ENCODE peak calls at places on chromosomes 11 and 22, in eight cellular contexts. Z is aorta; A is NCI-H2227 treated with DMSO at 0.1 percent for 48 hours; P is lower leg skin; X is stimulated activated CD8-positive, alpha-beta memory T cell treated with anti-CD3 and anti-CD28 coated beads, Interleukin-15, amount 100 ng/mL, for 1 hour; D is HEK293T; Q is brain microvascular endothelial cell; C is neuronal stem cell. T is an unnamed sample.

GRCh38 chr11:64250875-64251721 is at the start of gene PLCB3:
- DNase-seq in Q (no peak), A (peak), X (no peak), D (peak), C (peak), Z (no peak), P (no peak), T (peak)

GRCh38 chr22:48811885-48812284 is 1015.8 kb downstream of the BRD1 start:
- DNase-seq in P (no peak), Z (no peak), D (no peak), Q (no peak), A (no peak), C (no peak), X (no peak), T (no peak)

GRCh38 chr22:36757608-36758220 is 18.2 kb downstream of the IFT27 start:
- DNase-seq in P (no peak), Z (peak), Q (peak), X (peak), A (peak), C (peak), D (peak), T (peak)

GRCh38 chr11:124763156-124763947 is 1.3 kb upstream of the ESAM start:
- DNase-seq in P (peak), A (peak), Q (peak), C (peak), X (peak), Z (peak), D (peak), T (peak)

GRCh38 chr11:1780700-1781592 is 17.2 kb upstream of the CTSD start:
- DNase-seq in C (no peak), P (no peak), A (no peak), Z (peak), D (no peak), X (no peak), Q (no peak), T (no peak)

GRCh38 chr11:122998727-122999370 is 17.2 kb upstream of the BSX start:
- DNase-seq in A (no peak), Z (no peak), Q (no peak), C (no peak), X (no peak), D (no peak), P (no peak), T (no peak)

GRCh38 chr11:704189-704798 is 1.7 kb upstream of the EPS8L2 start:
- DNase-seq in Q (no peak), P (no peak), C (no peak), A (no peak), X (no peak), Z (no peak), D (no peak), T (no peak)

GRCh38 chr11:2100361-2101170 is 38.6 kb downstream of the IGF2 start:
- DNase-seq in P (no peak), D (no peak), X (no peak), Z (no peak), C (no peak), A (no peak), Q (no peak), T (no peak)

GRCh38 chr11:127521413-127521812 is 520.8 kb upstream of the KIRREL3 start:
- DNase-seq in X (no peak), Q (no peak), D (no peak), C (no peak), A (no peak), Z (no peak), P (no peak), T (no peak)

GRCh38 chr11:71504526-71504925 is 22.5 kb upstream of the KRTAP5-7 start:
- DNase-seq in D (no peak), P (no peak), Z (no peak), C (peak), Q (no peak), A (peak), X (no peak), T (no peak)

GRCh38 chr11:124875943-124876817 is 10.9 kb downstream of the ROBO3 start:
- DNase-seq in D (peak), Q (peak), A (peak), C (peak), P (peak), Z (peak), X (peak), T (peak)

GRCh38 chr11:18408558-18409242 is 3.4 kb upstream of the LDHC start:
- DNase-seq in A (no peak), X (no peak), Z (no peak), P (no peak), Q (no peak), C (no peak), D (no peak), T (no peak)

GRCh38 chr11:19344661-19345518 is 104.1 kb upstream of the E2F8 start:
- DNase-seq in C (peak), D (peak), X (no peak), A (peak), P (no peak), Q (no peak), Z (peak), T (peak)

GRCh38 chr11:2575611-2576051 is 124.2 kb downstream of the KCNQ1OT1 start:
- DNase-seq in P (no peak), Z (peak), C (no peak), X (no peak), A (no peak), D (no peak), Q (no peak), T (no peak)

GRCh38 chr22:43000441-43001175 is 14.3 kb downstream of the PACSIN2 start:
- DNase-seq in A (no peak), D (no peak), Z (no peak), C (no peak), X (no peak), P (no peak), Q (no peak), T (no peak)

GRCh38 chr11:65479184-65480145 is 19.4 kb upstream of the MALAT1 start:
- DNase-seq in Q (peak), A (no peak), C (no peak), Z (peak), P (no peak), X (no peak), D (no peak), T (peak)

GRCh38 chr11:6608726-6609501 is 3.1 kb downstream of the TAF10 start:
- DNase-seq in Q (no peak), X (no peak), C (no peak), A (no peak), D (no peak), P (peak), Z (peak), T (no peak)

GRCh38 chr11:77074205-77074604 is 7.4 kb downstream of the CAPN5 start:
- DNase-seq in X (no peak), A (no peak), Z (peak), C (no peak), D (no peak), P (no peak), Q (no peak), T (no peak)

GRCh38 chr11:16148301-16148787 is 208.0 kb downstream of the SOX6 start:
- DNase-seq in Q (no peak), P (no peak), A (no peak), C (no peak), Z (no peak), X (no peak), D (peak), T (no peak)

GRCh38 chr11:63536669-63537292 is at the start of gene PLAAT4:
- DNase-seq in A (no peak), C (no peak), X (no peak), D (no peak), Q (peak), Z (peak), P (no peak), T (no peak)

GRCh38 chr11:18878211-18878610 is 61.0 kb downstream of the MRGPRX1 start:
- DNase-seq in Q (no peak), D (no peak), A (no peak), C (no peak), Z (no peak), P (no peak), X (no peak), T (no peak)

GRCh38 chr22:48155446-48155845 is 1393.0 kb downstream of the TBC1D22A start:
- DNase-seq in Q (no peak), C (no peak), A (no peak), Z (no peak), D (no peak), X (no peak), P (no peak), T (no peak)

GRCh38 chr11:35190804-35191348 is 51.9 kb downstream of the CD44 start:
- DNase-seq in Z (no peak), D (no peak), C (no peak), X (no peak), A (no peak), P (no peak), Q (no peak), T (no peak)

GRCh38 chr22:43622886-43623285 is 189.2 kb downstream of the EFCAB6 start:
- DNase-seq in D (no peak), P (no peak), Q (no peak), C (no peak), A (no peak), Z (no peak), X (no peak), T (no peak)

GRCh38 chr22:27318516-27318915 is 483.0 kb downstream of the MN1 start:
- DNase-seq in A (no peak), X (no peak), Z (no peak), P (peak), D (no peak), C (no peak), Q (peak), T (no peak)

GRCh38 chr11:64035081-64035524 is 628 bp upstream of the FLRT1 start:
- DNase-seq in Z (no peak), Q (no peak), X (no peak), D (no peak), C (no peak), P (no peak), A (no peak), T (no peak)

GRCh38 chr11:73396985-73397384 is 20.8 kb downstream of the RELT start:
- DNase-seq in D (no peak), C (no peak), Q (no peak), A (no peak), X (no peak), Z (no peak), P (no peak), T (no peak)

GRCh38 chr11:2789331-2789730 is 89.5 kb upstream of the KCNQ1OT1 start:
- DNase-seq in D (no peak), Q (no peak), P (no peak), Z (no peak), A (no peak), C (no peak), X (no peak), T (no peak)

T was measured in SK-N-DZ.